ENCODE peak calls at places on chromosomes 1 and 21, in seven cellular contexts. Y is psoas muscle, V is fibroblast of lung, O is adrenal gland, M is H1, R is A549, F is pancreas. B is an unnamed sample.

GRCh38 chr1:201224671-201225400 is 34.2 kb downstream of the IGFN1 start:
- DNase-seq in O (no peak), V (no peak), Y (no peak), R (no peak), F (no peak), M (peak), B (no peak)

GRCh38 chr1:181768216-181768929 is 285.1 kb downstream of the CACNA1E start:
- DNase-seq in R (peak), Y (no peak), M (no peak), F (no peak), O (no peak), V (no peak), B (no peak)

GRCh38 chr1:51071291-51071690 is 30.7 kb upstream of the C1orf185 start:
- DNase-seq in F (no peak), Y (no peak), V (no peak), R (no peak), O (no peak), M (no peak), B (no peak)

GRCh38 chr1:100300691-100301090 is 34.7 kb downstream of the RTCA start:
- DNase-seq in Y (no peak), F (no peak), V (no peak), O (no peak), R (no peak), M (no peak), B (no peak)

GRCh38 chr1:160641323-160642280 is 5.2 kb downstream of the SLAMF1 start:
- DNase-seq in R (no peak), M (no peak), Y (no peak), F (no peak), V (no peak), O (no peak), B (no peak)

GRCh38 chr1:64308856-64309255 is 105.4 kb downstream of the UBE2U start:
- DNase-seq in F (no peak), O (no peak), M (no peak), Y (no peak), V (peak), R (no peak), B (no peak)

GRCh38 chr1:7993593-7994479 is 32.3 kb downstream of the ERRFI1 start:
- DNase-seq in V (peak), O (no peak), M (no peak), F (no peak), R (no peak), Y (no peak), B (no peak)

GRCh38 chr1:227487606-227488005 is 75.8 kb upstream of the ZNF678 start:
- DNase-seq in V (no peak), M (no peak), F (no peak), Y (no peak), R (no peak), O (no peak), B (no peak)

GRCh38 chr1:48462716-48463285 is 9.2 kb downstream of the SPATA6 start:
- DNase-seq in R (no peak), V (no peak), M (no peak), F (no peak), O (no peak), Y (no peak), B (no peak)

GRCh38 chr21:17045214-17045835 is 467.5 kb upstream of the CXADR start:
- DNase-seq in V (peak), M (no peak), R (peak), F (no peak), O (no peak), Y (no peak), B (no peak)

DNA sequence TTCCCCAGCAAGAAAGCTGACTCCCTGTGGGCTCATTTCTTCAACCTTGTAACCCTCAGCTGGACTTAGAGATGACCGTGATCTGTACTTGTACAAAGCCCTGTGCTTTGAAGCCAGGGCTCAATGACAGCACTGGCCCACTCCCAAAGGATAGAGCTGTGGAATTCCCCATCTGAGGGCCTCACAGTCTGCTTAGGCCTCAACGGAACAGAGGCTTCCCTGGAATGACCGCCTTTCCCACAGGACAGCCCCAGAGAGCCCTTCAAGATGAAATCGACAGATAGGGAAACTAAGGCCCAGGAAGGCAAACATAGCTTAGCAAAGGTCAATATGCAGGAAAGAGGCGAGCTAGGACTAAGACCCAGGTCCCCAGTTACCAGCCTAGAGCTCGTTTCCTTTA is 11.5 kb downstream of the SLC9A1 start:
- DNase-seq in R (no peak), Y (no peak), F (no peak), V (peak), O (peak), M (no peak), B (no peak)
- H3K27ac ChIP-seq in R (no peak), Y (peak), F (no peak), V (no peak), O (peak), M (no peak), B (no peak)

GRCh38 chr1:203290261-203291089 is 14.8 kb upstream of the BTG2 start:
- DNase-seq in O (peak), V (peak), R (no peak), M (peak), Y (peak), F (peak), B (peak)
- H3K27ac ChIP-seq in O (peak), V (no peak), R (no peak), M (peak), Y (peak), F (peak), B (peak)

GRCh38 chr1:165753934-165754333 is 14.7 kb downstream of the TMCO1 start:
- DNase-seq in V (no peak), M (no peak), O (no peak), Y (no peak), R (no peak), F (no peak), B (no peak)

DNA sequence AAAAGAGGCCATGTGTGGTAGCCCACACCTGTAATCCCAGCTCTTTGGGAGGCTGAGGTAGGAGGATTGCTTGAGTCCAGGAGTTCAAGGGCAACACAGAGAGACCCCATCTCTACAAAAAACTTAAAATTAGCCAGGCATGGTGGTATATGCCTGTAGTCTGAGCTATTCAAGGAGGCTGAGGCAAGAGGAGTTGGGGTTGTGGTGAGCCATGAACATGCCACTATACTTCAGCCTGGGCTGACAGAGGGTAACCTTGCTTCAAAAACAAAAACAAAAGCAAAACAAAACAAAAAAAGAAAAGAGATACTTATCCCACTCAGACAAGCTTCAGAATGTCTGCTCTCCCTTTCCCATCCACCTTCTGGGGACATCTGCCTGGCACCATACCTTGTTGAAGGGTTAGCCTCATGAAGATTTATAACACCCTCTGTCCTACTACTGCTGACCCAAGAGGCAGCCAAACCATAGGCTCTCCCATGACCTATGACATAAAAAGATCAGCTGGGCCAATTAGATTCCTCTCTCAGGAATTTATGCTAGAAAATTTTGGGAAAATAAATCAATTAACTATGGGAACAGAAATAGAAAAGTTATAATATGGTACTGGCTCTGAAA is 13.2 kb downstream of the TMCO1 start:
- DNase-seq in R (no peak), Y (no peak), F (no peak), V (no peak), M (no peak), O (no peak), B (no peak)
- H3K27ac ChIP-seq in R (no peak), Y (no peak), F (no peak), V (no peak), M (no peak), O (no peak), B (no peak)

GRCh38 chr21:38987551-38988210 is 182.0 kb downstream of the ETS2 start:
- DNase-seq in R (no peak), V (no peak), Y (no peak), F (no peak), M (no peak), O (no peak), B (no peak)
- H3K27ac ChIP-seq in R (no peak), V (no peak), Y (peak), F (no peak), M (no peak), O (peak), B (no peak)

DNA sequence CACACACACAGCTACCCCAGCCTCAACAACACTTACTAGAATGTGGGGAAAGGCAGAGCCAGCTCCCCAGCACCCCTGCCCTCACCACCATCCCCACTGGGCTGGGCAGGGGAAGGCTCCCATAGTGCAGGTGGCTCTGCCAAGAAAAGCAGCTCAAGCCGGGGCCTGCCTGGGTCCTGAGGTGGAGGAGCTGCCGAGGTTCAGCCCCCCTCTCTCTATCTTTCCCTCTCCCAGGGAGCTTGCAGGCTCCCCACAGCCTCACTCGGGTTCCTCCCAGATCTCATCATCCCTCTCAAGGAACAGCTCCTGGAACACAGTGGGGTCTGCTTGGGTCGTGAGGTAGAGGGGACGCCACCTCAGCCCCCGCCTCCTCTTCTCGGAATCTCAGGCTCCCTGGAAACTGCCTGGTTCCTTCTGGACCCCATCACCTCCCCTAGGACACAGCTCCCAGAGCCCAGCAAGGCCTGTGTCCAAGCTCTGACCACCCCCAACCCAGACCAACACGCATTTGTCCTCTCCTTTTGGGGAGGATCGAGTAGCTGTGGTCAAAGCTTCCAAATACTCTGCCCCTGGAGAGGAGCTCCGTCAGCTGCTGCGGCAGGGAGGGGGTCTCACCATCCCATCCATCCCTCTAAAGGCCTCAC is 704 bp downstream of the S100A16 start:
- DNase-seq in O (no peak), V (no peak), Y (no peak), R (no peak), M (no peak), F (no peak), B (no peak)
- H3K27ac ChIP-seq in O (peak), V (peak), Y (peak), R (peak), M (no peak), F (peak), B (peak)